ENCODE peak calls at places on chromosomes 3 and 15, in eight cellular contexts. K is lower leg skin, P is neural progenitor cell, Z is endothelial cell, B is upper lobe of right lung, C is progenitor cell of endocrine pancreas, V is MM.1S, G is cardiac fibroblast. S is an unnamed sample.

GRCh38 chr3:74546426-74546825 is 68.0 kb downstream of the CNTN3 start:
- DNase-seq in K (no peak), P (no peak), Z (no peak), B (no peak), C (no peak), V (no peak), G (peak), S (no peak)

GRCh38 chr3:122560680-122561079 is 3.4 kb downstream of the PARP9 start:
- DNase-seq in K (peak), P (peak), Z (peak), B (no peak), C (peak), V (peak), G (peak), S (peak)

GRCh38 chr15:99492275-99492674 is 73.5 kb upstream of the MEF2A start:
- DNase-seq in K (no peak), P (no peak), Z (no peak), B (no peak), C (no peak), V (no peak), G (no peak), S (no peak)

GRCh38 chr3:171715155-171715554 is 95.1 kb downstream of the PLD1 start:
- DNase-seq in K (no peak), P (no peak), Z (no peak), B (no peak), C (no peak), V (no peak), G (no peak), S (no peak)

GRCh38 chr3:183449391-183449790 is 21.0 kb upstream of the MCF2L2 start:
- DNase-seq in K (no peak), P (peak), Z (no peak), B (no peak), C (no peak), V (no peak), G (peak), S (no peak)

GRCh38 chr3:66495633-66496032 is 5.2 kb downstream of the LRIG1 start:
- DNase-seq in K (no peak), P (peak), Z (no peak), B (no peak), C (no peak), V (peak), G (no peak), S (no peak)

GRCh38 chr3:86958534-86958933 is 32.4 kb downstream of the VGLL3 start:
- DNase-seq in K (no peak), P (no peak), Z (no peak), B (no peak), C (no peak), V (no peak), G (peak), S (no peak)

GRCh38 chr3:71931930-71932329 is 147.0 kb upstream of the PROK2 start:
- DNase-seq in K (no peak), P (no peak), Z (no peak), B (no peak), C (no peak), V (no peak), G (no peak), S (no peak)

GRCh38 chr3:193563999-193564398 is 9.3 kb upstream of the ATP13A4 start:
- DNase-seq in K (no peak), P (peak), Z (peak), B (no peak), C (no peak), V (peak), G (peak), S (no peak)

GRCh38 chr15:92059036-92059970 is 205.8 kb downstream of the SLCO3A1 start:
- DNase-seq in K (no peak), P (no peak), Z (no peak), B (no peak), C (no peak), V (no peak), G (no peak), S (no peak)

GRCh38 chr15:88627463-88627862 is 6.3 kb downstream of the AEN start:
- DNase-seq in K (no peak), P (no peak), Z (no peak), B (no peak), C (no peak), V (peak), G (no peak), S (no peak)

GRCh38 chr15:50828610-50829206 is 63.2 kb upstream of the SPPL2A start:
- DNase-seq in K (peak), P (peak), Z (no peak), B (no peak), C (no peak), V (no peak), G (peak), S (no peak)

GRCh38 chr3:178703268-178703975 is 167.2 kb downstream of the KCNMB2 start:
- DNase-seq in K (no peak), P (no peak), Z (no peak), B (no peak), C (no peak), V (no peak), G (peak), S (no peak)

GRCh38 chr3:195537995-195538394 is 5.1 kb downstream of the PPP1R2 start:
- DNase-seq in K (no peak), P (no peak), Z (no peak), B (no peak), C (no peak), V (peak), G (no peak), S (peak)

GRCh38 chr3:16134173-16134928 is 40.1 kb upstream of the GALNT15 start:
- DNase-seq in K (no peak), P (no peak), Z (no peak), B (no peak), C (no peak), V (no peak), G (no peak), S (no peak)

GRCh38 chr15:35626531-35626930 is 80.6 kb upstream of the DPH6 start:
- DNase-seq in K (no peak), P (no peak), Z (no peak), B (no peak), C (no peak), V (no peak), G (no peak), S (no peak)

GRCh38 chr3:90024986-90025385 is 917.6 kb downstream of the EPHA3 start:
- DNase-seq in K (no peak), P (no peak), Z (no peak), B (no peak), C (no peak), V (no peak), G (no peak), S (no peak)

GRCh38 chr3:158749526-158749925 is 17.3 kb upstream of the RARRES1 start:
- DNase-seq in K (no peak), P (no peak), Z (no peak), B (no peak), C (no peak), V (no peak), G (no peak), S (no peak)

GRCh38 chr15:60096157-60096556 is 92.0 kb downstream of the FOXB1 start:
- DNase-seq in K (no peak), P (no peak), Z (no peak), B (no peak), C (no peak), V (no peak), G (peak), S (no peak)

GRCh38 chr3:107627962-107628542 is 105.3 kb downstream of the BBX start:
- DNase-seq in K (no peak), P (no peak), Z (no peak), B (no peak), C (no peak), V (no peak), G (peak), S (no peak)

GRCh38 chr3:195257454-195258448 is 13.2 kb downstream of the XXYLT1 start:
- DNase-seq in K (peak), P (no peak), Z (no peak), B (no peak), C (no peak), V (no peak), G (peak), S (peak)

GRCh38 chr3:27213450-27213849 is 155.7 kb downstream of the NEK10 start:
- DNase-seq in K (no peak), P (no peak), Z (no peak), B (no peak), C (no peak), V (no peak), G (no peak), S (no peak)

GRCh38 chr3:73365756-73366397 is 258.9 kb downstream of the PDZRN3 start:
- DNase-seq in K (peak), P (no peak), Z (no peak), B (no peak), C (no peak), V (no peak), G (peak), S (no peak)

DNA sequence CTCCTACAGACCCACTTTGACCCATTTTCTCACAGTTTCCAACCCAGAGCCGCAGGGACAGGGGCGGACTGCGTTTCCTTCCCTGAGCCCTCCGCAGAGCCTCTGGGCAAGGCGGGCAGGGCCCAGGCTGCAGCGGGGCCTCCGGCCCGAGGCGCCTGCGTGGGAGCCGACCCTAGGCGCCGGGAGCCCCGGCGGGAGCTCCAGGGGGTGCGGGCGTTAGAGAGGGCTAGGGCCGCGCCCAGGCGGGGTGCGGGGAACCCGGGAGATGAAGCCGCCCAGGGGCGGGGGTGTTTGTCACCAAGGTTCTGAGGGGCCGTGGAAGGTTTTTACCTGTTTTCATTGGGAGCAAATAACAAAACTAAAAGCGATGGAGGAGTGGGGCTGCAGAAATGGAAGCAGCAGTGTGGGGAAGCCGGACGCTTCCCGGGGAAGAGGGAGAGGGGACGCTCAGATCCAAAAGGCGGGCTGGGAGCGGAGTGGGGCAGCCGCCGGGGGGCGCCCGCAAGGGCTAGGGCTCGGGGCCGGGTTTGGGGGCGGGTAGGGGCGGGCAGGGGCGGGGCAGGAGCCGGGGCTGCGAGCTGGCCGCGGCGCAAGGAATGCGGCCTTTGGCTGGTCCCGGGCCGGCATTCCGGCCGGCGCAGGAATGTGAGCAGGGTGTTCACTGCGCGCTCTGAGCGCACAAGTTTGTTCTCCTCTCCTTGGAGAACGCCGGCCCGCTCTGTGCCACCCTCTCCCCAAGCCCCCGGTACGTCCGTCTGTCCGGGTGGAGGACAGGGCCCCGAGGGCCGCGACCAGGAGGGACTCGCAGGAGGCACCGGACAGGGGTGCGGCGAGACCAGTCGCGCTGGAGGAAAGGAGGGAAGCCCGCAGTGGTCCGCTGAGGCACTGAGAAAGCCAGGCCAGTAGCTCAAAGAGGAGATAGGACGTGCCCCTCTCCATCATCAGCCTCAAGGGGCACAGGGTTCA is 61.1 kb downstream of the AMOTL2 start:
- DNase-seq in K (no peak), P (peak), Z (peak), B (peak), C (peak), V (no peak), G (peak), S (no peak)
- TF ChIP-seq CTCF in K (no peak), P (peak), Z (peak), B (peak), C (peak), V (no peak), G (peak), S (peak)

DNA sequence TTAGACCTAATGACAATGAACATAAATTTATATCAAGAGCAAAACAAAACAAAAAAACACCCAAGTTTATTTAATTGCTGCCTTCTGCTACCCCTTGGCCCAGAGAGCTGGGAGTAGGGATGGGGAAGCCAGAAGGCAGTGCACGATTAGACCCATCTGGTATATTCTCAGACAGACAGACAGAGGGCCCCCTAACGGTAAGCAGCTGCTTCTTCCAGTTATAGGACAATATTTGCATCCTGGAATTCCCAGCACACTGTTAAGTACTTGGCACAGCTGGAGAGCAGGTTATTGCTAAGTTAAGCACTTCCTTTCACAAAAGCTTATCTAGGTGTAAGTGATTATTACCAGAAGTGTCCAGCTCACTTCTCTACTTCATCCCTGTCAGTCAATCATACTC is 39.3 kb downstream of the C2CD4B start:
- DNase-seq in K (no peak), P (no peak), Z (no peak), B (no peak), C (no peak), V (no peak), G (peak), S (no peak)
- TF ChIP-seq CTCF in K (no peak), P (no peak), Z (no peak), B (peak), C (peak), V (peak), G (peak), S (no peak)

GRCh38 chr3:124383846-124384483 is 346.3 kb upstream of the UMPS start:
- DNase-seq in K (no peak), P (no peak), Z (no peak), B (no peak), C (no peak), V (no peak), G (no peak), S (no peak)

GRCh38 chr3:124386006-124386405 is 344.2 kb upstream of the UMPS start:
- DNase-seq in K (no peak), P (no peak), Z (no peak), B (no peak), C (no peak), V (no peak), G (no peak), S (no peak)

GRCh38 chr3:124387008-124387407 is 343.2 kb upstream of the UMPS start:
- DNase-seq in K (no peak), P (no peak), Z (no peak), B (no peak), C (no peak), V (no peak), G (no peak), S (no peak)

GRCh38 chr3:124383051-124383450 is 347.2 kb upstream of the UMPS start:
- DNase-seq in K (no peak), P (no peak), Z (no peak), B (no peak), C (no peak), V (no peak), G (peak), S (no peak)

GRCh38 chr3:124384527-124384926 is 345.7 kb upstream of the UMPS start:
- DNase-seq in K (no peak), P (no peak), Z (no peak), B (no peak), C (no peak), V (no peak), G (no peak), S (no peak)
- TF ChIP-seq CTCF in K (no peak), P (no peak), Z (no peak), B (no peak), C (no peak), V (no peak), G (no peak), S (no peak)

GRCh38 chr3:188830955-188831354 is 340.8 kb upstream of the TPRG1 start:
- DNase-seq in K (no peak), P (no peak), Z (no peak), B (no peak), C (no peak), V (no peak), G (peak), S (no peak)
- TF ChIP-seq CTCF in K (no peak), P (peak), Z (peak), B (peak), C (no peak), V (peak), G (peak), S (no peak)

GRCh38 chr3:20186600-20187004 is 596 bp upstream of the SGO1 start:
- DNase-seq in K (no peak), P (no peak), Z (no peak), B (no peak), C (no peak), V (no peak), G (no peak), S (no peak)

GRCh38 chr3:20185364-20185732 is 658 bp downstream of the SGO1 start:
- DNase-seq in K (no peak), P (peak), Z (peak), B (no peak), C (no peak), V (peak), G (peak), S (no peak)

GRCh38 chr3:20182206-20182605 is 3.8 kb downstream of the SGO1 start:
- DNase-seq in K (no peak), P (no peak), Z (no peak), B (no peak), C (no peak), V (no peak), G (no peak), S (no peak)

GRCh38 chr3:20181276-20181675 is 4.7 kb downstream of the SGO1 start:
- DNase-seq in K (no peak), P (no peak), Z (no peak), B (no peak), C (no peak), V (no peak), G (no peak), S (no peak)

GRCh38 chr3:20185733-20186599 is at the start of gene SGO1:
- DNase-seq in K (peak), P (peak), Z (peak), B (peak), C (peak), V (peak), G (peak), S (peak)
- TF ChIP-seq CTCF in K (no peak), P (no peak), Z (no peak), B (no peak), C (no peak), V (no peak), G (no peak), S (no peak)

DNA sequence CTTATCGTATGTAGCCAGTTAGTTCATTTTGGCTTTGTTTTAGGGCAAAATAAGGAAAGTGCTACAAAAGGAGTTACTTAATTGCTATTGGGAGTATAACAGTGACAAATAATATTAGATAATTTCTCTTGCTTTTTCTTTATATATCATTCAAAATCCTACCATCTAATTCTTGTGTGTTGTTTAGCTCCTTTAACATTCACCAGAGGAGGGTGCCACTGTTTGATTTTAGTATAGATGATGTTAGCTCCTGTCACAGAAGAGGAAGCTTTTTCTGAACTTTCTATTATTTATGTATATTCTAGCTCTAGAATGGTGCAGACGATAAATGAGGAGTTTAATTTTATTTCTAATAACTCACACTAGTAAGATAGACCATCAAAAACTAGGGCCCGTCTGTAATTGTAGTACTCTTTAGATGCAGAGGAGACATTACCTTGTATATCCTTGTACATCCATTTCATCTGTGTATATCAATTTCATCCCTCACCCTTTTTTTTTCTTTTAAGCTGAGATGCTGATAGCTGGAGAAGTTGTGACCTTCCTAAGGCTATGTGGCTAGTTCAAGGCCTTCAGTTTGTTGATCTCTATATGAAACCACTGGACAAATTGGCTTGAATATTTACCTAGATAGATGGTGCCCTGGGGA is 3.0 kb downstream of the PPM1L start:
- DNase-seq in K (no peak), P (no peak), Z (no peak), B (no peak), C (no peak), V (no peak), G (no peak), S (no peak)
- TF ChIP-seq CTCF in K (no peak), P (no peak), Z (no peak), B (no peak), C (no peak), V (no peak), G (no peak), S (no peak)

GRCh38 chr3:124486324-124486723 is 243.9 kb upstream of the UMPS start:
- DNase-seq in K (no peak), P (no peak), Z (no peak), B (no peak), C (no peak), V (no peak), G (no peak), S (no peak)
- TF ChIP-seq CTCF in K (no peak), P (peak), Z (no peak), B (peak), C (peak), V (no peak), G (no peak), S (no peak)

S was measured in GM10248.